ENCODE peak calls at places on chromosome 7, in six cellular contexts. One of them, this sample, is unnamed.
A peak's percentile ranks its signal among the peaks of the same experiment; 100 is the strongest.

GRCh38 chr7:19117081-19117869 is at the start of gene TWIST1:
- DNase-seq in neuronal stem cell: peak; percentile 57
- DNase-seq in IMR-90: peak; percentile 94
- DNase-seq in H1: peak; percentile 77
- DNase-seq in mesenchymal stem cell: peak; percentile 91
- DNase-seq in H9: peak; percentile 88
- DNase-seq in this sample: peak; percentile 25

GRCh38 chr7:94823952-94824351 is 83.4 kb upstream of the PPP1R9A start:
- DNase-seq in H9: no peak
- DNase-seq in mesenchymal stem cell: peak; percentile 13
- DNase-seq in IMR-90: peak; percentile 1
- DNase-seq in H1: no peak
- DNase-seq in neuronal stem cell: no peak
- DNase-seq in this sample: peak; percentile 85

GRCh38 chr7:87152897-87153641 is 816 bp downstream of the DMTF1 start:
- DNase-seq in IMR-90: peak; percentile 17
- DNase-seq in mesenchymal stem cell: peak; percentile 47
- DNase-seq in H9: no peak
- DNase-seq in H1: no peak
- DNase-seq in neuronal stem cell: no peak
- DNase-seq in this sample: peak; percentile 64

GRCh38 chr7:32479574-32480200 is 10.5 kb downstream of the LSM5 start:
- DNase-seq in H9: no peak
- DNase-seq in H1: no peak
- DNase-seq in IMR-90: peak; percentile 52
- DNase-seq in neuronal stem cell: no peak
- DNase-seq in mesenchymal stem cell: peak; percentile 51
- DNase-seq in this sample: peak; percentile 42

GRCh38 chr7:1646957-1647891 is 22.9 kb upstream of the ELFN1 start:
- DNase-seq in neuronal stem cell: no peak
- DNase-seq in mesenchymal stem cell: no peak
- DNase-seq in H9: no peak
- DNase-seq in IMR-90: no peak
- DNase-seq in H1: no peak
- DNase-seq in this sample: no peak

GRCh38 chr7:13991791-13992620 is 2.5 kb upstream of the ETV1 start:
- DNase-seq in H9: no peak
- DNase-seq in IMR-90: no peak
- DNase-seq in neuronal stem cell: no peak
- DNase-seq in mesenchymal stem cell: no peak
- DNase-seq in H1: no peak
- DNase-seq in this sample: no peak

GRCh38 chr7:13988765-13989137 is 715 bp downstream of the ETV1 start:
- DNase-seq in IMR-90: peak; percentile 26
- DNase-seq in mesenchymal stem cell: peak; percentile 64
- DNase-seq in H1: no peak
- DNase-seq in H9: peak; percentile 58
- DNase-seq in neuronal stem cell: peak; percentile 50
- DNase-seq in this sample: no peak

GRCh38 chr7:152859781-152860191 is 100.2 kb downstream of the ACTR3B start:
- DNase-seq in IMR-90: no peak
- DNase-seq in H1: peak; percentile 25
- DNase-seq in H9: peak; percentile 65
- DNase-seq in neuronal stem cell: no peak
- DNase-seq in mesenchymal stem cell: no peak
- DNase-seq in this sample: no peak

GRCh38 chr7:135723411-135723810 is 4.6 kb downstream of the SLC13A4 start:
- DNase-seq in neuronal stem cell: no peak
- DNase-seq in IMR-90: no peak
- DNase-seq in mesenchymal stem cell: no peak
- DNase-seq in H1: no peak
- DNase-seq in H9: no peak
- DNase-seq in this sample: no peak

GRCh38 chr7:66211429-66211828 is 6.3 kb downstream of the TPST1 start:
- DNase-seq in IMR-90: peak; percentile 87
- DNase-seq in neuronal stem cell: no peak
- DNase-seq in H9: no peak
- DNase-seq in mesenchymal stem cell: peak; percentile 73
- DNase-seq in H1: no peak
- DNase-seq in this sample: no peak

GRCh38 chr7:55177589-55178261 is 158.9 kb downstream of the EGFR start:
- DNase-seq in mesenchymal stem cell: no peak
- DNase-seq in H1: no peak
- DNase-seq in H9: no peak
- DNase-seq in neuronal stem cell: no peak
- DNase-seq in IMR-90: no peak
- DNase-seq in this sample: no peak

GRCh38 chr7:38190010-38190409 is 12.0 kb downstream of the STARD3NL start:
- DNase-seq in H9: no peak
- DNase-seq in IMR-90: peak; percentile 52
- DNase-seq in mesenchymal stem cell: no peak
- DNase-seq in neuronal stem cell: no peak
- DNase-seq in H1: no peak
- DNase-seq in this sample: peak; percentile 49

GRCh38 chr7:52018680-52019054 is 702.1 kb upstream of the COBL start:
- DNase-seq in neuronal stem cell: no peak
- DNase-seq in H9: no peak
- DNase-seq in mesenchymal stem cell: no peak
- DNase-seq in IMR-90: no peak
- DNase-seq in H1: no peak
- DNase-seq in this sample: no peak

GRCh38 chr7:30032310-30033125 is 4.3 kb downstream of the PLEKHA8 start:
- DNase-seq in H1: no peak
- DNase-seq in H9: no peak
- DNase-seq in mesenchymal stem cell: peak; percentile 16
- DNase-seq in neuronal stem cell: no peak
- DNase-seq in IMR-90: peak; percentile 82
- DNase-seq in this sample: peak; percentile 92

GRCh38 chr7:92075455-92076158 is 58.7 kb downstream of the CYP51A1 start:
- DNase-seq in neuronal stem cell: no peak
- DNase-seq in IMR-90: no peak
- DNase-seq in H1: no peak
- DNase-seq in H9: no peak
- DNase-seq in mesenchymal stem cell: no peak
- DNase-seq in this sample: no peak

GRCh38 chr7:40014376-40014775 is 64.3 kb downstream of the CDK13 start:
- DNase-seq in IMR-90: no peak
- DNase-seq in H9: no peak
- DNase-seq in H1: no peak
- DNase-seq in neuronal stem cell: no peak
- DNase-seq in mesenchymal stem cell: no peak
- DNase-seq in this sample: no peak

GRCh38 chr7:44385384-44386138 is 60.2 kb upstream of the CAMK2B start:
- DNase-seq in mesenchymal stem cell: peak; percentile 85
- DNase-seq in H9: peak; percentile 10
- DNase-seq in neuronal stem cell: no peak
- DNase-seq in H1: no peak
- DNase-seq in IMR-90: no peak
- DNase-seq in this sample: peak; percentile 2

GRCh38 chr7:115511330-115511729 is 519.2 kb downstream of the TFEC start:
- DNase-seq in H9: no peak
- DNase-seq in IMR-90: no peak
- DNase-seq in neuronal stem cell: no peak
- DNase-seq in mesenchymal stem cell: no peak
- DNase-seq in H1: no peak
- DNase-seq in this sample: no peak

GRCh38 chr7:96303686-96304443 is 18.0 kb downstream of the SLC25A13 start:
- DNase-seq in IMR-90: peak; percentile 74
- DNase-seq in H9: no peak
- DNase-seq in neuronal stem cell: no peak
- DNase-seq in H1: no peak
- DNase-seq in mesenchymal stem cell: peak; percentile 80
- DNase-seq in this sample: no peak

GRCh38 chr7:106329971-106330733 is 45.4 kb upstream of the NAMPT start:
- DNase-seq in neuronal stem cell: no peak
- DNase-seq in H9: no peak
- DNase-seq in IMR-90: peak; percentile 79
- DNase-seq in H1: no peak
- DNase-seq in mesenchymal stem cell: peak; percentile 73
- DNase-seq in this sample: peak; percentile 37

GRCh38 chr7:117873056-117873932 is at the start of gene CTTNBP2:
- DNase-seq in H9: peak; percentile 65
- DNase-seq in neuronal stem cell: peak; percentile 65
- DNase-seq in mesenchymal stem cell: peak; percentile 60
- DNase-seq in IMR-90: peak; percentile 59
- DNase-seq in H1: no peak
- DNase-seq in this sample: peak; percentile 64

GRCh38 chr7:69687739-69688431 is 89.6 kb downstream of the AUTS2 start:
- DNase-seq in H9: no peak
- DNase-seq in IMR-90: no peak
- DNase-seq in neuronal stem cell: no peak
- DNase-seq in mesenchymal stem cell: no peak
- DNase-seq in H1: no peak
- DNase-seq in this sample: peak; percentile 26

GRCh38 chr7:123849855-123850254 is 4.9 kb downstream of the HYAL4 start:
- DNase-seq in H1: no peak
- DNase-seq in H9: no peak
- DNase-seq in mesenchymal stem cell: no peak
- DNase-seq in neuronal stem cell: no peak
- DNase-seq in IMR-90: no peak
- DNase-seq in this sample: no peak
- H4K91ac ChIP-seq in H1: no peak overlapping the region
- H4K91ac ChIP-seq in H9: no peak overlapping the region
- H4K91ac ChIP-seq in mesenchymal stem cell: no peak overlapping the region
- H4K91ac ChIP-seq in neuronal stem cell: no peak overlapping the region
- H4K91ac ChIP-seq in IMR-90: no peak overlapping the region
- H4K91ac ChIP-seq in this sample: no peak overlapping the region

DNA sequence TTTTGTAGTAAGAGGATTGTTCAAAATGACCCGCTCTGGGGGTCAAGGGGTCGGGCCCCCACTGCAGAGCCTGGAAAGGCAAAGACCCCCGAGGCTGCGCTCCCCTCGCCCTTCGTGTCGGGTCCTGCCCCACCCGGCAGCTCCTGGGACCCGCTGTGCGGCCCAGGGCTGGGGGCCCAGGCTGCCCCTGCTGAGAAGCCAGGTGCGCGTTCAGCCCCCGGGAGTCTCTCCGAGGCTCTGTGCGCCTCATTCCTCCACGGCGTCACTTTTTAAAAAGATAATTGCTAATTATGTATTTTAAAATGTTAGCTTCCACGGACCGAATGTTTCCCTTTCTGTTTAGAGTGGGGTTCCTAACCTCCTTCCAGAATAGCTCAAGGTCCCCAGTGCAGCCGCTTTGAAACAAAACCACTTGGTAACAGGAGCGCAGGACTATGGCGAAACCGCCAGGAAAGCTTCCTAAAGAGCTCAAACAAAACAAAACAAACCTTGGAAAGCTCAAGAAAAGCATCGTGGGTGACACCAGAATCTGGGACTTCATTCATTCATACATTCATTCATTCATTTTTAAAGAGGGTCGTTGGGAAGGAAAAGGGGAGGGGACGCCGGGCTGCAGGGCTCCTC is 45.6 kb downstream of the PDIA4 start:
- DNase-seq in H1: no peak
- DNase-seq in neuronal stem cell: no peak
- DNase-seq in IMR-90: peak; percentile 53
- DNase-seq in H9: no peak
- DNase-seq in mesenchymal stem cell: peak; percentile 67
- DNase-seq in this sample: peak; percentile 40
- H4K91ac ChIP-seq in H1: no peak overlapping the region
- H4K91ac ChIP-seq in neuronal stem cell: no peak overlapping the region
- H4K91ac ChIP-seq in IMR-90: no peak overlapping the region
- H4K91ac ChIP-seq in H9: no peak overlapping the region
- H4K91ac ChIP-seq in mesenchymal stem cell: no peak overlapping the region
- H4K91ac ChIP-seq in this sample: no peak overlapping the region

GRCh38 chr7:578386-578785 is 58.7 kb upstream of the PDGFA start:
- DNase-seq in IMR-90: no peak
- DNase-seq in H1: no peak
- DNase-seq in mesenchymal stem cell: no peak
- DNase-seq in H9: no peak
- DNase-seq in neuronal stem cell: no peak
- DNase-seq in this sample: no peak

GRCh38 chr7:575425-576366 is 56.0 kb upstream of the PDGFA start:
- DNase-seq in IMR-90: no peak
- DNase-seq in mesenchymal stem cell: no peak
- DNase-seq in H1: no peak
- DNase-seq in H9: no peak
- DNase-seq in neuronal stem cell: no peak
- DNase-seq in this sample: no peak

GRCh38 chr7:577278-577665 is 57.6 kb upstream of the PDGFA start:
- DNase-seq in neuronal stem cell: no peak
- DNase-seq in IMR-90: no peak
- DNase-seq in H9: no peak
- DNase-seq in mesenchymal stem cell: no peak
- DNase-seq in H1: no peak
- DNase-seq in this sample: no peak

GRCh38 chr7:577971-578370 is 58.3 kb upstream of the PDGFA start:
- DNase-seq in neuronal stem cell: no peak
- DNase-seq in H1: no peak
- DNase-seq in mesenchymal stem cell: no peak
- DNase-seq in IMR-90: no peak
- DNase-seq in H9: no peak
- DNase-seq in this sample: no peak

DNA sequence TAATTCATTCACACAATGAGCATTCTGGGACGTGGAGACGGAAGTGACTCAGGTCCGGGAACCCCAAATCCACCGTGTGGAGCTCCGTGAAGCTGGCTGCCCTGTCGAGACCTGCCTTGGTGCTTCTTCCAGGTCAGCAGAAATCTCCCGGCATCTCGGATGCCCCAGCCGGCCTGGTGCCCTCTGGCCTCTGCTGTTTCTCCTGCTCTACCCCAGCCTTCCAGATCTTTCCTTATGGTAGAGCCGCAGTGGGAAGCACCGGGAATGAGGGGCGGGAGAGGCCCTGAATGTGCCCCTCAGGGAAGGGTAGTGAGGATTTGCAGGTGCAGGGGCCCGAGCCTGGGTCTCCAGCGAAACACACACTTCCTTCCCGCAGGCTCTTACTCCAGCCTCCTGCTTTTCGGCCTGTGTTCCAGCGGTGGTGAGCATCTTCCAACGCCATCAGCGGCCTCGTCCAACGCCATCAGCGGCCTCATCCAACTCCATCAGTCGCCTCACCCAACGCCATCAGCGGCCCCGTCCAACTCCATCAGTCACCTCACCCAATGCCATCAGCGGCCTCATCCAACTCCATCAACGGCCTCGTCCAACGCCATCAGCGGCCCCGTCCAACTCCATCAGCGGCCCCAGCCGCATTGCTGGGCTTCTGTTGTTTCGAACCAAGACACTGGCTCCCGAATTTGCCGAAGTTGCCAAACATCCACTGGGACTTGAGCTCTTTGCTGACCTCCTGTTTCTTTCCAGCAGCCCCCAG is 57.1 kb upstream of the PDGFA start:
- DNase-seq in mesenchymal stem cell: no peak
- DNase-seq in H1: no peak
- DNase-seq in IMR-90: no peak
- DNase-seq in neuronal stem cell: no peak
- DNase-seq in H9: no peak
- DNase-seq in this sample: no peak
- H4K91ac ChIP-seq in mesenchymal stem cell: no peak overlapping the region
- H4K91ac ChIP-seq in H1: no peak overlapping the region
- H4K91ac ChIP-seq in IMR-90: no peak overlapping the region
- H4K91ac ChIP-seq in neuronal stem cell: no peak overlapping the region
- H4K91ac ChIP-seq in H9: no peak overlapping the region
- H4K91ac ChIP-seq in this sample: no peak overlapping the region

DNA sequence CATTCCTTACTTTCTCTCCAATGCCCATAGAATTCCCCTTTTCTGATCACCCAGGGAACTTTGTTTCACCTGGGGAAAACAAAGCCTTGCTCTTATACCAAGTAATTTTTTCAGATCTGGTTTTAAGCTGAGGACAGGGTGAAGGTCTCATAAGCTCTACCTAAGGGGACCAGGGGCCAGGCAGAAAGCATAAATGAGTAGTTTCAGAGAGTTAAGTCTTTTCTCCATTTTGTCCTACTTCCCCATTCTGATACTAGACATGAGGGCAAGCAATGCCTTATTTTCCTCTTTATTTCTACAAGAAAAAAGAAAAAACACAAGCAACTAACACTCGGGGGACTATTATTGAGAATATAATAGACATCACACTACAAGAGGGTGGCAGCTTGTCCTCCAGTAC is 2.9 kb downstream of the AKR1D1 start:
- DNase-seq in IMR-90: no peak
- DNase-seq in H9: no peak
- DNase-seq in H1: no peak
- DNase-seq in neuronal stem cell: no peak
- DNase-seq in mesenchymal stem cell: no peak
- DNase-seq in this sample: no peak
- H4K91ac ChIP-seq in IMR-90: no peak overlapping the region
- H4K91ac ChIP-seq in H9: no peak overlapping the region
- H4K91ac ChIP-seq in H1: no peak overlapping the region
- H4K91ac ChIP-seq in neuronal stem cell: no peak overlapping the region
- H4K91ac ChIP-seq in mesenchymal stem cell: no peak overlapping the region
- H4K91ac ChIP-seq in this sample: no peak overlapping the region